ENCODE peak calls at places on chromosomes 12 and 14, in five cellular contexts. S, L, U, K and G are unnamed samples.

GRCh38 chr14:57169901-57170300 is 98.8 kb downstream of the EXOC5 start:
- DNase-seq in U (no peak), L (no peak), K (peak; percentile 39), S (no peak), G (no peak)

GRCh38 chr12:130587966-130588365 is 128.1 kb downstream of the RIMBP2 start:
- DNase-seq in K (no peak), S (no peak), U (no peak), L (no peak), G (no peak)

GRCh38 chr12:111773801-111774551 is 7.2 kb downstream of the ALDH2 start:
- DNase-seq in U (no peak), L (no peak), S (peak; percentile 89), K (no peak), G (no peak)

GRCh38 chr12:3530548-3530947 is 39.5 kb downstream of the PRMT8 start:
- DNase-seq in U (no peak), S (no peak), K (no peak), L (no peak), G (no peak)

GRCh38 chr12:54230555-54230954 is 41.8 kb upstream of the SMUG1 start:
- DNase-seq in S (no peak), U (no peak), K (no peak), L (no peak), G (no peak)

GRCh38 chr14:99686557-99687283 is 2.6 kb downstream of the CYP46A1 start:
- DNase-seq in K (no peak), L (no peak), S (no peak), U (no peak), G (no peak)

GRCh38 chr14:34682787-34683321 is 31.5 kb downstream of the CFL2 start:
- DNase-seq in L (no peak), S (no peak), K (no peak), U (peak; percentile 12), G (peak; percentile 65)

GRCh38 chr12:67449591-67450052 is 180.5 kb downstream of the CAND1 start:
- DNase-seq in S (no peak), L (no peak), K (no peak), U (no peak), G (no peak)

GRCh38 chr14:72892103-72892878 is 1.6 kb downstream of the DPF3 start:
- DNase-seq in L (no peak), U (peak; percentile 17), S (no peak), K (peak; percentile 71), G (no peak)

GRCh38 chr14:95255487-95255886 is 64.2 kb downstream of the CLMN start:
- DNase-seq in S (no peak), U (peak; percentile 38), L (no peak), K (peak; percentile 83), G (peak; percentile 23)

GRCh38 chr12:57811028-57811755 is 7.3 kb downstream of the AVIL start:
- DNase-seq in L (no peak), K (no peak), U (no peak), S (no peak), G (no peak)

GRCh38 chr12:82144505-82144904 is 213.7 kb downstream of the CCDC59 start:
- DNase-seq in S (no peak), L (no peak), U (no peak), K (no peak), G (peak; percentile 15)

GRCh38 chr12:52811191-52812072 is 2.5 kb downstream of the KRT4 start:
- DNase-seq in U (no peak), S (no peak), K (no peak), L (no peak), G (no peak)

GRCh38 chr12:124757329-124757728 is 106.3 kb downstream of the SCARB1 start:
- DNase-seq in S (no peak), K (no peak), U (no peak), L (no peak), G (no peak)

GRCh38 chr12:95248604-95249355 is 31.2 kb downstream of the VEZT start:
- DNase-seq in K (peak; percentile 28), L (no peak), S (no peak), U (no peak), G (no peak)

GRCh38 chr14:97287956-97288355 is 490.8 kb downstream of the VRK1 start:
- DNase-seq in S (no peak), K (no peak), L (no peak), U (no peak), G (no peak)

GRCh38 chr12:5114436-5114835 is 70.8 kb downstream of the KCNA5 start:
- DNase-seq in S (no peak), U (no peak), L (no peak), K (no peak), G (no peak)

DNA sequence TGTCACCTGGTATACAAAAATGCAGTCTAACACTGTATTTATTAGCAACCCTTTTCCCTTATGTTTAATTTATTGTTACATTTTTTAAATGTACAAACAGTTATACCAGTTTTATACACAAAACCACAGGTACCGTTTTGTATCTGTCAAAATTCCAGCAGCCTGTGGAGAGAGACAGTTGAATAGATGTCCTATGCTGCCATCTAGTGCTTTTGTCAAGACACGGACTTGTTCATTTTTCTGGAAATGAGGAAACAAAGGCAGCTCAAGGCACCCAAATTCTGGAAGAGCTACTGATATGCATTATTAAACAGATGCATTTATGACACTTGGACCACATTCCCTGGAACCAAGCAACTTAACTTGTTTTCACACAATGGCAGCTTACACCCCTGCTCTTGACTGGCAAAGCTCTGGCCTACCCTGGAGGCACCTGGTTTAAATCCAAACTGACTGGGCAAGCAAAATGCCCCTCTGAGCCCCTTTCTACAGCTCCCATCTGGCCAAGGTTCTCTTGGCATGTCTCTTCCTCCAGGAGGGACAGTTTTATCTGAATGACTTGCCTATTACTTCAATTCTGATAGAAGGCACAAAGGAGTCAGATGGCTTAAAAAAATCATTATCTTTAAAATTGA is 286.9 kb upstream of the PRKD1 start:
- DNase-seq in S (peak; percentile 75), U (peak; percentile 46), L (no peak), K (peak; percentile 75), G (peak; percentile 4)
- TF ChIP-seq REST in S (no peak), U (no peak), L (no peak), K (no peak), G (no peak)

GRCh38 chr12:8699714-8700113 is 1.9 kb downstream of the RIMKLB start:
- DNase-seq in S (no peak), K (peak; percentile 59), L (no peak), U (peak; percentile 48), G (no peak)
- H3K4me3 ChIP-seq in S (no peak overlapping the region), K (peak overlapping the region; percentile 60), L (peak overlapping the region; percentile 73), U (peak overlapping the region; percentile 9), G (no peak overlapping the region)

DNA sequence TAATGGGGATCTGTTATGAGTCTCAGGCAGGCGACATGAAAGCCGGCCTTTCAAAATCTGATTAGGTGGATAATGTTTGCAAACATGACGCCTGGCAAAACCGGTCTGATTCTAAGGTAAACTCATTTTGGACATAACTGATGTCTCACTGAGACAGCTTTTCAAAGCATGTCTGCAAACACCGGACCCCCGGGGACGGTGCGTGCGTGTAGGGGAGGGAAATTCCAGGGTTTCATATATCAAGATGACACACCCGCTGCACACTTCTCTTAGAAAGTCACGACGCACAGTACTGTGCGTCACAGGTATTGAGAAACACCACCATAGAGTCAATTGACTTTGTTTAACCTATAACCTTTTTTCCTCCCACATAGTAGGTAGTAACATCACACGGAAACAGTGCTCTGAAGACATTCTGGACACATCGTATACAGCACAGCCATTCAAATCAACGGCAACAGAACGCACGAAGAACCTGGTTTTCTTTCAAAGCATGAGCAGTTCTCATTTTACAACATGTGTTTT is 43.9 kb upstream of the TESC start:
- DNase-seq in S (peak; percentile 92), K (no peak), U (no peak), L (no peak), G (no peak)
- H3K27ac ChIP-seq in S (peak overlapping the region; percentile 59), K (no peak overlapping the region), U (no peak overlapping the region), L (no peak overlapping the region), G (no peak overlapping the region)

GRCh38 chr14:64232944-64233343 is 61.2 kb downstream of the ESR2 start:
- DNase-seq in S (no peak), U (no peak), L (no peak), K (no peak), G (no peak)
- TF ChIP-seq REST in S (no peak), U (no peak), L (no peak), K (no peak), G (no peak)

DNA sequence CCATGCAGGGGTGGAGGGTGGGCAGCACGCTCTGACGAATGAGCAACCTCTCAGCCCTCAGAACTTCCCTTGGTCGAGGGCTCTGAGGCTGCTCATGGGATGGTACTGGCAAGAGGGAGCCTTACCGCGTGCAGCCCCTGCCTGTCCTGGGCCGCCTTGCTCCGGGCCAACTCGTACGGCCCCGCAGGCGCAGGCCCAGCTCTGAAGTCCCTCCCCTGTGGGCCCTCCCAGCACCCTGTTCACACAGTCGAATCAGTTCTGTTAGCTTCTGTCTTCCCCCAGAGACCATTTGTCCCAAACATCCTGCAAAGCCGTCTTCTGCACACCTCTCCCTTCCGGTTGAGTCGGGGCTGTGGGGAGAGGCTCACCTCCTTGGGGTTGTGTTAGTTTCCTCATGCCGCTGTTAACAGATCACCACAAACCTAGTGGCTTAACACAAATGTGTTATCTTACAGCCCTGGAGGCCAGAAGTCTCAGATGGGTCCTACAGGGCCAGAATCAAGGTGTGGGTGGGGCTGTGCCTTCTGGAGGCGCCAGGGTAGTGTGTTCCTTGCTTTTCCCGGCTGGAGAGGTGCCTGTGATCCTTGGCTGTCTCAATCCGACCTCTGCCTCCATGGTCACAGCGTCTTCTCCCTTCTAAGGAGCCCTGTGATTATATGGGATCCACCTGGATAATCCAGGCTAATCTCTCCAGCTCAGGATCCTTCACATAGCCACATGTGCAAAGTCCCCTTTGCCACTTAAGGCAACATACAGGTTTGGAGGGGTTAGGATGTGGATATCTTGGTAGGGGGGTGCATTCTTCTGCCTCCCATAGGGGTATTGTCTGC is 901 bp upstream of the HVCN1 start:
- DNase-seq in K (peak; percentile 83), U (peak; percentile 61), S (no peak), L (no peak), G (no peak)
- H3K4me3 ChIP-seq in K (peak overlapping the region; percentile 80), U (no peak overlapping the region), S (peak overlapping the region; percentile 71), L (peak overlapping the region; percentile 32), G (peak overlapping the region; percentile 61)

GRCh38 chr12:19689226-19689625 is 249.9 kb downstream of the AEBP2 start:
- DNase-seq in L (no peak), S (no peak), K (no peak), U (no peak), G (no peak)

GRCh38 chr12:19692566-19692965 is 253.3 kb downstream of the AEBP2 start:
- DNase-seq in L (no peak), K (no peak), U (no peak), S (no peak), G (no peak)

GRCh38 chr12:19689801-19690472 is 250.6 kb downstream of the AEBP2 start:
- DNase-seq in U (no peak), K (no peak), L (no peak), S (no peak), G (no peak)

GRCh38 chr12:19692091-19692490 is 252.8 kb downstream of the AEBP2 start:
- DNase-seq in S (no peak), K (no peak), U (no peak), L (no peak), G (no peak)

GRCh38 chr12:19688489-19688888 is 249.2 kb downstream of the AEBP2 start:
- DNase-seq in K (no peak), L (no peak), U (no peak), S (no peak), G (no peak)
- H3K27ac ChIP-seq in K (no peak overlapping the region), L (no peak overlapping the region), U (no peak overlapping the region), S (no peak overlapping the region), G (no peak overlapping the region)

GRCh38 chr12:84054811-84055210 is 857.8 kb downstream of the SLC6A15 start:
- DNase-seq in K (no peak), L (no peak), S (no peak), U (no peak), G (no peak)
- TF ChIP-seq REST in K (no peak), L (no peak), S (no peak), U (no peak), G (no peak)

GRCh38 chr12:104958946-104959841 is 1.1 kb upstream of the SLC41A2 start:
- DNase-seq in S (peak; percentile 30), L (no peak), K (peak; percentile 26), U (peak; percentile 28), G (no peak)
- H3K4me3 ChIP-seq in S (peak overlapping the region; percentile 87), L (peak overlapping the region; percentile 66), K (peak overlapping the region; percentile 75), U (no peak overlapping the region), G (peak overlapping the region; percentile 64)